ENCODE peak calls at places on chromosomes 2 and 18, in ten cellular contexts. H is neural progenitor cell, Q is AG10803, U is body of pancreas, D is DND-41, T is PC-9, X is psoas muscle, I is heart right ventricle, S is HFFc6, E is GM20000. B is an unnamed sample.

GRCh38 chr2:32008811-32009478 is 1.9 kb downstream of the MEMO1 start:
- DNase-seq in H (peak), X (no peak), I (no peak), D (no peak), Q (peak), U (peak), E (peak), S (peak), T (no peak), B (peak)

GRCh38 chr18:74108460-74108859 is 39.2 kb downstream of the FBXO15 start:
- DNase-seq in X (no peak), D (no peak), T (no peak), I (no peak), E (no peak), U (no peak), S (no peak), H (no peak), Q (no peak), B (no peak)

GRCh38 chr2:181178823-181179412 is 198.5 kb downstream of the UBE2E3 start:
- DNase-seq in H (peak), I (no peak), Q (no peak), U (no peak), E (no peak), T (no peak), S (no peak), D (peak), X (no peak), B (no peak)

GRCh38 chr2:98795535-98795902 is 64.6 kb upstream of the MGAT4A start:
- DNase-seq in X (no peak), T (no peak), E (no peak), H (no peak), D (no peak), U (no peak), S (no peak), I (no peak), Q (no peak), B (no peak)

GRCh38 chr2:101272045-101272784 is 19.5 kb downstream of the CNOT11 start:
- DNase-seq in H (no peak), S (no peak), X (no peak), I (no peak), D (no peak), U (no peak), Q (no peak), E (peak), T (no peak), B (no peak)

GRCh38 chr2:210654091-210654490 is 97.7 kb downstream of the CPS1 start:
- DNase-seq in X (no peak), S (no peak), I (no peak), U (no peak), T (no peak), H (no peak), E (no peak), Q (no peak), D (no peak), B (peak)

GRCh38 chr18:79764131-79764530 is 33.6 kb upstream of the KCNG2 start:
- DNase-seq in X (no peak), H (no peak), S (no peak), U (no peak), E (no peak), D (no peak), I (no peak), Q (no peak), T (no peak), B (no peak)

GRCh38 chr18:59871711-59872362 is 28.0 kb upstream of the PMAIP1 start:
- DNase-seq in Q (no peak), H (no peak), X (no peak), T (no peak), D (no peak), S (no peak), E (no peak), U (no peak), I (no peak), B (no peak)

GRCh38 chr2:233470007-233470687 is 96.4 kb downstream of the USP40 start:
- DNase-seq in T (no peak), U (peak), S (no peak), I (peak), Q (no peak), H (no peak), X (peak), E (no peak), D (no peak), B (no peak)

GRCh38 chr2:22209545-22209944 is 1085.8 kb downstream of the TDRD15 start:
- DNase-seq in X (no peak), H (no peak), I (no peak), D (no peak), Q (no peak), E (no peak), T (no peak), U (no peak), S (no peak), B (no peak)

GRCh38 chr2:46026431-46026830 is 270.8 kb upstream of the EPAS1 start:
- DNase-seq in X (no peak), I (no peak), U (no peak), H (no peak), T (no peak), E (no peak), D (no peak), S (no peak), Q (no peak), B (no peak)

GRCh38 chr2:28442328-28442727 is 49.7 kb downstream of the FOSL2 start:
- DNase-seq in T (no peak), X (no peak), E (no peak), Q (no peak), S (no peak), I (no peak), H (no peak), U (no peak), D (no peak), B (peak)

GRCh38 chr2:224518806-224519580 is 66.2 kb downstream of the CUL3 start:
- DNase-seq in T (no peak), Q (peak), X (no peak), I (no peak), D (no peak), H (no peak), U (no peak), E (no peak), S (peak), B (peak)

GRCh38 chr2:158011055-158011771 is 90.5 kb upstream of the UPP2 start:
- DNase-seq in X (no peak), U (no peak), H (no peak), S (no peak), T (peak), E (no peak), Q (no peak), D (no peak), I (no peak), B (no peak)

GRCh38 chr18:72543362-72544055 is 633 bp downstream of the CBLN2 start:
- DNase-seq in S (no peak), T (no peak), I (no peak), D (no peak), E (no peak), U (no peak), H (peak), X (no peak), Q (no peak), B (no peak)

DNA sequence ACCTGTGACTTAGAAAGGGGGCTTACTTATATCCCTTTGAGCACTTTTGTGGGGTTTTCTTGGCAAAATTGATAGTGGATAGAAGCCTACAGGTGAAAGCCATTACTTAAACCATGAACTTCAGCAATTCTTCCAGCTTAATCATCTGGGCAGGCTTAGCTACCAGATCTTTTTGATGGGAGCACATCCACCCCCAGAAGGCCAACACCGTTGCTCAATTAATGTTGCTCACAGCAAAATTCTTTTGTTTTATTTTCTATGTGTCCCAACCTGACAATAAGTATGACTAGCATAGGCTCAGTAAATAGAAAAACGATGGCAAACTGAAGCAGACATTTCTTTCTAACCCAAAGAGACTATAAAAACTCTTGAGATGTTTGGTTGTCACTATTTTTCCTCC is 269.4 kb upstream of the TCF4 start:
- DNase-seq in U (no peak), X (no peak), Q (no peak), D (no peak), H (no peak), S (no peak), E (no peak), T (no peak), I (no peak), B (no peak)
- TF ChIP-seq CTCF in U (no peak), X (no peak), Q (no peak), D (no peak), H (no peak), S (no peak), E (no peak), T (no peak), I (no peak), B (no peak)

GRCh38 chr2:75728614-75729419 is 18.1 kb upstream of the GCFC2 start:
- DNase-seq in S (no peak), X (no peak), T (no peak), D (no peak), I (no peak), U (no peak), Q (no peak), H (no peak), E (no peak), B (no peak)

GRCh38 chr2:75729861-75730260 is 19.1 kb upstream of the GCFC2 start:
- DNase-seq in H (no peak), X (no peak), U (no peak), D (no peak), E (no peak), T (no peak), I (no peak), S (peak), Q (peak), B (no peak)
- TF ChIP-seq CTCF in H (peak), X (no peak), U (no peak), D (peak), E (no peak), T (peak), I (peak), S (peak), Q (peak), B (peak)

GRCh38 chr2:173090973-173091660 is 15.5 kb downstream of the MAP3K20 start:
- DNase-seq in H (no peak), D (no peak), I (peak), T (no peak), S (no peak), E (no peak), Q (no peak), U (no peak), X (peak), B (no peak)
- TF ChIP-seq CTCF in H (peak), D (peak), I (peak), T (no peak), S (peak), E (no peak), Q (peak), U (no peak), X (peak), B (peak)

GRCh38 chr2:131418625-131419024 is 54.7 kb upstream of the RAB6D start:
- DNase-seq in H (no peak), I (no peak), D (no peak), Q (no peak), S (no peak), T (no peak), U (no peak), X (no peak), E (no peak), B (no peak)
- TF ChIP-seq CTCF in H (no peak), I (no peak), D (no peak), Q (no peak), S (no peak), T (no peak), U (no peak), X (no peak), E (no peak), B (no peak)

GRCh38 chr2:11022064-11022463 is 110.3 kb downstream of the KCNF1 start:
- DNase-seq in Q (no peak), X (no peak), T (no peak), U (no peak), D (no peak), E (no peak), S (no peak), H (no peak), I (no peak), B (no peak)
- TF ChIP-seq CTCF in Q (no peak), X (no peak), T (no peak), U (no peak), D (peak), E (no peak), S (peak), H (peak), I (no peak), B (no peak)